ENCODE peak calls at places on chromosome 2, in six cellular contexts. F is transverse colon, R is kidney, D is upper lobe of right lung, U is uterus, B is mucosa of descending colon. E is an unnamed sample.

GRCh38 chr2:202102425-202103005 is 29.5 kb downstream of the KIAA2012 start:
- DNase-seq in F (no peak), R (no peak), D (no peak), U (no peak), B (no peak), E (no peak)

GRCh38 chr2:157052685-157053224 is 204.8 kb upstream of the GALNT5 start:
- DNase-seq in F (no peak), R (no peak), D (no peak), U (no peak), B (no peak), E (no peak)

GRCh38 chr2:36397040-36397616 is 41.5 kb downstream of the CRIM1 start:
- DNase-seq in F (no peak), R (no peak), D (no peak), U (no peak), B (no peak), E (no peak)

GRCh38 chr2:25301453-25302352 is 40.0 kb downstream of the DNMT3A start:
- DNase-seq in F (peak; percentile 34), R (no peak), D (no peak), U (no peak), B (peak; percentile 51), E (no peak)

GRCh38 chr2:115165529-115166109 is 723.2 kb downstream of the DPP10 start:
- DNase-seq in F (no peak), R (no peak), D (no peak), U (no peak), B (no peak), E (no peak)

GRCh38 chr2:178363252-178363651 is 87.7 kb downstream of the PRKRA start:
- DNase-seq in F (no peak), R (no peak), D (no peak), U (no peak), B (no peak), E (peak; percentile 24)

GRCh38 chr2:221402072-221402471 is 170.0 kb downstream of the EPHA4 start:
- DNase-seq in F (no peak), R (no peak), D (no peak), U (no peak), B (no peak), E (no peak)

GRCh38 chr2:240418311-240418710 is 17.2 kb upstream of the GPC1 start:
- DNase-seq in F (no peak), R (no peak), D (no peak), U (peak; percentile 3), B (no peak), E (no peak)

GRCh38 chr2:213989207-213989606 is 421.6 kb upstream of the VWC2L start:
- DNase-seq in F (no peak), R (no peak), D (no peak), U (no peak), B (no peak), E (no peak)

GRCh38 chr2:9174771-9175441 is 31.7 kb upstream of the ASAP2 start:
- DNase-seq in F (no peak), R (no peak), D (no peak), U (no peak), B (no peak), E (no peak)

GRCh38 chr2:203891474-203891873 is 23.9 kb downstream of the CTLA4 start:
- DNase-seq in F (no peak), R (no peak), D (no peak), U (no peak), B (no peak), E (no peak)

GRCh38 chr2:220585241-220585640 is 957.8 kb downstream of the SLC4A3 start:
- DNase-seq in F (no peak), R (no peak), D (no peak), U (no peak), B (no peak), E (no peak)

GRCh38 chr2:67289921-67290371 is 107.2 kb upstream of the ETAA1 start:
- DNase-seq in F (no peak), R (no peak), D (no peak), U (no peak), B (no peak), E (no peak)

GRCh38 chr2:128395640-128396499 is 77.2 kb upstream of the HS6ST1 start:
- DNase-seq in F (peak; percentile 5), R (peak; percentile 85), D (peak; percentile 26), U (peak; percentile 5), B (peak; percentile 41), E (no peak)
- H3K4me1 ChIP-seq in F (no peaks in the 10 kb centered on the region), R (peaks cover 4% of the 10 kb centered on the region), D (no peaks in the 10 kb centered on the region), U (no peaks in the 10 kb centered on the region), B (no peaks in the 10 kb centered on the region), E (no peaks in the 10 kb centered on the region)

GRCh38 chr2:170396799-170397459 is 219.0 kb downstream of the MYO3B start:
- DNase-seq in F (no peak), R (no peak), D (no peak), U (no peak), B (no peak), E (no peak)
- TF ChIP-seq CTCF in F (peak; percentile 24), R (no peak), D (peak; percentile 19), U (peak; percentile 22), B (no peak), E (peak; percentile 33)

GRCh38 chr2:237113026-237113810 is 27.5 kb downstream of the COPS8 start:
- DNase-seq in F (no peak), R (no peak), D (no peak), U (no peak), B (no peak), E (no peak)

GRCh38 chr2:237109421-237109820 is 23.7 kb downstream of the COPS8 start:
- DNase-seq in F (no peak), R (no peak), D (no peak), U (no peak), B (no peak), E (no peak)
- H3K36me3 ChIP-seq in F (no peaks in the 10 kb centered on the region), R (no peaks in the 10 kb centered on the region), D (peaks cover 3% of the 10 kb centered on the region), U (no peaks in the 10 kb centered on the region), B (no peaks in the 10 kb centered on the region), E (no peaks in the 10 kb centered on the region)

GRCh38 chr2:219464286-219465032 is 29.8 kb downstream of the SPEG start:
- DNase-seq in F (no peak), R (peak; percentile 45), D (no peak), U (no peak), B (peak; percentile 39), E (no peak)
- H3K4me1 ChIP-seq in F (peaks cover 4% of the 10 kb centered on the region), R (no peaks in the 10 kb centered on the region), D (no peaks in the 10 kb centered on the region), U (peaks cover 14% of the 10 kb centered on the region), B (no peaks in the 10 kb centered on the region), E (no peaks in the 10 kb centered on the region)

GRCh38 chr2:54878182-54878581 is 154.7 kb downstream of the EML6 start:
- DNase-seq in F (no peak), R (no peak), D (no peak), U (no peak), B (no peak), E (no peak)

GRCh38 chr2:54876764-54877163 is 153.3 kb downstream of the EML6 start:
- DNase-seq in F (no peak), R (no peak), D (no peak), U (no peak), B (no peak), E (no peak)

GRCh38 chr2:54879598-54880355 is 156.3 kb downstream of the EML6 start:
- DNase-seq in F (peak; percentile 68), R (no peak), D (no peak), U (no peak), B (no peak), E (no peak)

GRCh38 chr2:54880428-54880827 is 157.0 kb downstream of the EML6 start:
- DNase-seq in F (no peak), R (no peak), D (no peak), U (no peak), B (no peak), E (no peak)

GRCh38 chr2:54879037-54879436 is 155.6 kb downstream of the EML6 start:
- DNase-seq in F (no peak), R (no peak), D (no peak), U (no peak), B (no peak), E (no peak)
- TF ChIP-seq CTCF in F (no peak), R (no peak), D (no peak), U (no peak), B (no peak), E (no peak)

GRCh38 chr2:148880636-148881035 is 5.6 kb downstream of the KIF5C start:
- DNase-seq in F (no peak), R (no peak), D (no peak), U (no peak), B (no peak), E (no peak)
- H3K36me3 ChIP-seq in F (no peaks in the 10 kb centered on the region), R (no peaks in the 10 kb centered on the region), D (no peaks in the 10 kb centered on the region), U (no peaks in the 10 kb centered on the region), B (no peaks in the 10 kb centered on the region), E (no peaks in the 10 kb centered on the region)

GRCh38 chr2:174339971-174340399 is 5.2 kb downstream of the SP9 start:
- DNase-seq in F (no peak), R (no peak), D (no peak), U (no peak), B (no peak), E (no peak)

GRCh38 chr2:174339571-174339966 is 4.8 kb downstream of the SP9 start:
- DNase-seq in F (no peak), R (no peak), D (no peak), U (no peak), B (no peak), E (no peak)

GRCh38 chr2:174341995-174342571 is 7.3 kb downstream of the SP9 start:
- DNase-seq in F (no peak), R (peak; percentile 79), D (no peak), U (no peak), B (no peak), E (no peak)

GRCh38 chr2:174341301-174341994 is 6.7 kb downstream of the SP9 start:
- DNase-seq in F (peak; percentile 88), R (peak; percentile 92), D (peak; percentile 94), U (peak; percentile 80), B (peak; percentile 89), E (peak; percentile 82)

GRCh38 chr2:174340400-174341300 is 5.9 kb downstream of the SP9 start:
- DNase-seq in F (no peak), R (peak; percentile 70), D (no peak), U (no peak), B (no peak), E (no peak)
- H3K4me1 ChIP-seq in F (peaks cover 27% of the 10 kb centered on the region), R (peaks cover 11% of the 10 kb centered on the region), D (peaks cover 35% of the 10 kb centered on the region), U (peaks cover 18% of the 10 kb centered on the region), B (peaks cover 58% of the 10 kb centered on the region), E (no peaks in the 10 kb centered on the region)

DNA sequence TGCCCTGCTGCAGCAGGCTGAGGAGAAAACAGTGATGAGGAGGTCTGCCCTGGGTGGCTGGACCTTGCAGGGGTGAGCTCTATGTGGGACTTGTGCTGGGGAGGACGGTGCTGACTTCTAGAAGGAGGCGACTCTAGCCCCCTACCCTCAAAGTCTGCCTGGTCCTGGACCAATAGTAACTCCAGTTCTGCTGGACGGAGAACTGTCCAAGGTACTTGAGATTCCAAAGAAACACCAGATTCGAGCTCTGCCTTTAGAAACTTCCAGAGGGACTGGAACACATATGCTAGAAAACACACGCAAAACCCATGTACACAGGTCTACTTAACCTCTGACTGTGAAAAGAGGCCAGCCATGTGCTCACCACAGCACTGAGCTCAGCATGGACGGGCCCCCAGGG is 260.6 kb downstream of the TWIST2 start:
- DNase-seq in F (no peak), R (no peak), D (no peak), U (no peak), B (no peak), E (no peak)
- TF ChIP-seq CTCF in F (no peak), R (no peak), D (no peak), U (no peak), B (no peak), E (no peak)